ENCODE peak calls at places on chromosomes 1 and 21, in seven cellular contexts. V, S, M, N, K, G and D are unnamed samples. For H3K4me1, the result is how much of the 10 kb centered on the place peaks cover.

GRCh38 chr1:21668232-21669032 is 725 bp downstream of the RAP1GAP start:
- DNase-seq in V (no peak), S (no peak), M (no peak), N (no peak), K (no peak), G (no peak), D (no peak)

GRCh38 chr1:6960291-6960758 is 175.1 kb downstream of the CAMTA1 start:
- DNase-seq in V (no peak), S (peak), M (peak), N (no peak), K (no peak), G (no peak), D (no peak)

GRCh38 chr1:56424744-56425493 is 154.4 kb downstream of the PLPP3 start:
- DNase-seq in V (peak), S (peak), M (peak), N (peak), K (peak), G (peak), D (peak)

GRCh38 chr1:94597701-94598100 is 56.1 kb upstream of the F3 start:
- DNase-seq in V (no peak), S (peak), M (no peak), N (no peak), K (no peak), G (no peak), D (no peak)

GRCh38 chr1:171715813-171716251 is 26.0 kb downstream of the VAMP4 start:
- DNase-seq in V (no peak), S (no peak), M (no peak), N (no peak), K (no peak), G (peak), D (no peak)

GRCh38 chr1:31767225-31767624 is 3.1 kb upstream of the ADGRB2 start:
- DNase-seq in V (no peak), S (no peak), M (no peak), N (no peak), K (no peak), G (no peak), D (no peak)

GRCh38 chr1:36705629-36706028 is 222.9 kb upstream of the CSF3R start:
- DNase-seq in V (no peak), S (no peak), M (no peak), N (no peak), K (no peak), G (peak), D (no peak)

GRCh38 chr1:145689922-145690321 is 17.2 kb downstream of the PDZK1 start:
- DNase-seq in V (no peak), S (no peak), M (no peak), N (no peak), K (no peak), G (no peak), D (no peak)

GRCh38 chr21:42337276-42337675 is 13.5 kb downstream of the TFF2 start:
- DNase-seq in V (no peak), S (no peak), M (no peak), N (no peak), K (no peak), G (no peak), D (no peak)

DNA sequence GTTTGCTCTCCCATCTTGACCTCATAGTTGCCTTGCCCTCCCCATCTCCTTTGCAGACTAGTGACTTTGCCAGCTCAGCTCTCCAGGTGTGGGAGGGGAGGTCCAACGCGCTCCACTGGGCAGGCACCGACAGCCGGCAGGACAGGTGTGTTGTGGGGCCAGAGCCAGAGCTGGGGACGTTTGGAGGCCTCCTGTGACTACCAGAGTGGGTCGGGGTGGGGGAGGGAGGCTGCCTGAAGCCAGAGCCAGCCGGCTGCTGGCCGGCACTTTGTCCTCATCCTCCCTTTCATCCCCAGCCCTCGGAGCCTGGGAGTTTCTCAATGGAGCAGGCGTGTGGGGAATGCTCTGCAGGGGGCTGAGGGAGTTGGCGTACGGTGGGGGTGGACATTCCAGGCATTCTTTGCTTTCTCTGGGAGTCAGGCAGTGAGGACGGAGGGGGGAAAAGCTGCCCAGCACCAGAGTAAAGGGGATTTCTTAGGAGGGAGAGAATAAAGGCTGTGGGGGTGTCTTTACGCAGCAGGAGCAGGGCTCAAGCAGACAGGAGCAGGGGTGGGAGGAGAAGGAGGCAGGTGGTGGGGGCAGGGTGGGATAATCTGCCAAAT is 20.2 kb downstream of the NUAK2 start:
- DNase-seq in V (no peak), S (peak), M (peak), N (peak), K (no peak), G (peak), D (no peak)
- H3K4me1 ChIP-seq in V (under half), S (half or more), M (under half), N (under half), K (half or more), G (half or more), D (under half)

GRCh38 chr1:20615946-20616345 is 17.3 kb upstream of the PINK1 start:
- DNase-seq in V (no peak), S (no peak), M (no peak), N (no peak), K (no peak), G (no peak), D (no peak)

GRCh38 chr1:20614130-20614579 is 19.1 kb upstream of the PINK1 start:
- DNase-seq in V (no peak), S (no peak), M (no peak), N (no peak), K (no peak), G (no peak), D (no peak)

GRCh38 chr1:20618550-20618949 is 14.7 kb upstream of the PINK1 start:
- DNase-seq in V (peak), S (no peak), M (no peak), N (no peak), K (no peak), G (no peak), D (no peak)

GRCh38 chr1:20617157-20617487 is 16.1 kb upstream of the PINK1 start:
- DNase-seq in V (no peak), S (no peak), M (no peak), N (no peak), K (no peak), G (no peak), D (no peak)

DNA sequence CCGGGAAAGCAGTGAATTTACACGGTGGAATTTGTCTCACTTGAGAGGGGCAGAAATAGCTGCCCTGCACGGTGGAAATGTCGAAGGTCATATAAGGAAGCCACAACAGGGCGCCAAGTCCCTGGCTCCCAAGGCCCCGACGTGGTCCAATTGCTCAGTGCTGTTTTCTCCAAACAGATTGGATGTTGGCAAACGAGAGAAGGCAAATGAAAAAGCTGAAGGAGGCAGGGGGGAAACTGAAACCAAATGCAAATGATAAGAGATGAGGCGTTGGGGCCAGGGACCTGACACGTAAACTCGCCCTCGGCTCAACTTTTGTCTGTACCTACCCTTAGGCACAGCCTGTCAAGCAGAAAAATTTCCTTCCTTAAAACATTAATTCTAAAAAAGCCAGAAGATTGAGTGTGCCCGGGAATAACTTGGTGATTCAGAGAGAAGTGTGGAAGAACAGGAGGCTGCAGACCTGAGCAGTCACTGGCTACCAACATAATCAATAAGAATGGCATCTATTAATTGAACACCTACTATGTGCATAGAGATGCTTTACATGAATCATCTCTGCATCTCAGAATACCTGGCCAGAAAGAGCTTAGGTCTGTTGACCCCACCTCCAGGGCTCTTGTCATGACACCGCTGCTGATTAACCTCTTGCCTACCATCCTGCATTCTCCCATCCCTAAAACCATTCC is 16.6 kb upstream of the PINK1 start:
- DNase-seq in V (no peak), S (no peak), M (no peak), N (no peak), K (no peak), G (no peak), D (no peak)
- H3K4me3 ChIP-seq in V (no peak), S (no peak), M (no peak), N (no peak), K (no peak), G (no peak), D (peak)

DNA sequence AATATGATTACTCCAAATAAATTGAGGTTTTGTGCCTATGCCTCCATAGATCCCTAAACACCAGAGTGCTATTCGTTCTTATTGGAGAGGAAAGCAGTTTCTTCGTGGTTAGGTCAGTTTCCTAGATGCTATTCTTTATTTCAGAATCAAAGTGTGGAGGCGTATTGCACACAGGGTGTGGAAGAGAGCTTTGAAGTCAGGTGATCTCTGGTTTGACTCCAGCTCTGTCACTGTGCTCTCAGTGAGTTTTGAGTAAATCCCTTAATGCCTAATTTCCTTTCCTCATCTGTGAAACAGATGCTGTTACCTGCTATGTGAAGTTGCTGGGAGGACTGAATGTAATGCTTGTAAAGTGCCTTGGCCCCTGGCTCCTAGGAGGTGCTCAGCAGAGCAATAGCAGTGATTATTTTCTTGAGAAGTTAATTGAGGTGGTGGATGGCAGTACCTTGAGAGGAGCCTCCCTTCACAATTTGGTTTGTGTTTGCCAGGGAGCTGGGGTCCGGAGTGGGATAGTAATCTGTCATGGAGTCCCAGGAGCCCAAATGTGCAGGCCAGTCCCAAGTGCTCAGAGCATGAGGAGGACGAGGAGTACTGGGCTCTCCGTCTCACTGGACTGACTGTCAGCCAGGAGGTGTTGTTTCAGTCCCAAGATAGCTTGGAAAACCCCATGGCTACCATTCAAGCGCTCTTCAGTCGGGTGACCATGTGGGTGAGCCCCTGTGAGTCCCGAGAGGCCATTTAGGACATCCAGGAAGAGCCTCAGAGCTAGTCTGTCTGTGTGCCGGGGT is 14.9 kb downstream of the NTPCR start:
- DNase-seq in V (no peak), S (no peak), M (no peak), N (no peak), K (no peak), G (no peak), D (no peak)
- H3K27ac ChIP-seq in V (no peak), S (no peak), M (no peak), N (no peak), K (no peak), G (no peak), D (no peak)

DNA sequence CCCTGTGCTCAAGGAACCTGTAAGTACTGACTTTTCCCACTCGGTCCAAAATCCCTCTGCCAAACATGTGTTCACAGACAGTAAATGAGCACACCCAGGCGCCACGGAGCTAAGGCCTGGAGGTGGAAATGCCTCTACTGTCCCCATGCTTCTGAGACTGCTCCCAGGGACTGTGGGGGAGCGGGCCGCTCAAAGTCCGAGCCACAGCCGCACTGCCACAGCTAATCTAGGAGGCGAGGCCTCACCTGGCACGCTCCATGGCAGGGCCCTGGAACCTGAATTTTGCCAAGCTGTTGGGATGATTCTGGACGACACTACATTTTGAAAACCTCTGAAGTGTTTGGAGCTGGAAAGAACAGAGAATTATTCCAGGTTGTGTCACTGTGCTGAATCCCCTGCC is 234.3 kb downstream of the SDCCAG8 start:
- DNase-seq in V (no peak), S (no peak), M (peak), N (no peak), K (no peak), G (no peak), D (no peak)
- H3K4me1 ChIP-seq in V (under half), S (under half), M (under half), N (under half), K (under half), G (under half), D (under half)

DNA sequence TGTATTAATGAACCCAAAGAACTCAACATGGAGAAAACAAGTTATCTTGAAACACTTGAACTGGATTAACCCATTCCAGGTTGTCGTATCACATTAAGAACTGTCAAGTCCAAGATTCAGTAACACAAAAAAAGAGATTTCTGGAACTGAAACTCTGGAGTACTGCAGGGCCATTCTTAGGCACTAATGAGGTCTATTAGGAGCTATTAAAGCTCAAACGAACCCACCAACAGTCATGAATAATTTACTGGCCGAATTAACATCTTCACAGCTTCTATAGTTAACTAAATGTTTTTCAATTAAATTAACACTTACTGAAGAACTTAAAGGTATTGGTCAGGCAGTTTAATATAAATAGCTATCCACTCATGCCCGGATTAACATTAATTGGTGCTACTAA is 4.6 kb downstream of the CSDE1 start:
- DNase-seq in V (no peak), S (no peak), M (no peak), N (no peak), K (no peak), G (no peak), D (no peak)
- H3K4me3 ChIP-seq in V (no peak), S (no peak), M (no peak), N (no peak), K (no peak), G (no peak), D (no peak)